ENCODE peak calls at places on chromosomes 4 and X, in nine cellular contexts. V is NCI-H2081; R is left lung; A is activated CD8-positive, alpha-beta memory T cell treated with anti-CD3 and anti-CD28 coated beads for 48 hours; U is caudate nucleus; G is neuronal stem cell; Z is fibroblast of pulmonary artery; M is brain microvascular endothelial cell; L is stimulated activated CD4-positive, alpha-beta T cell treated with anti-CD3 and anti-CD28 coated beads, Interleukin-15, amount 100 ng/mL, for 1 hour. X is an unnamed sample.

GRCh38 chr4:13678186-13678924 is 50.8 kb upstream of the BOD1L1 start:
- DNase-seq in L (no peak), Z (no peak), U (no peak), A (no peak), G (no peak), M (peak), R (no peak), V (peak), X (no peak)

GRCh38 chr4:825063-825968 is 613 bp downstream of the CPLX1 start:
- DNase-seq in Z (peak), M (no peak), V (peak), A (no peak), R (peak), G (peak), U (no peak), L (no peak), X (peak)

GRCh38 chrX:140762061-140762460 is 52.5 kb downstream of the LINC00632 start:
- DNase-seq in U (no peak), L (no peak), M (peak), Z (peak), G (peak), A (no peak), R (no peak), V (peak), X (peak)

GRCh38 chrX:19625612-19626011 is 110.3 kb upstream of the MAP3K15 start:
- DNase-seq in U (no peak), R (no peak), A (no peak), G (no peak), L (peak), V (no peak), M (no peak), Z (no peak), X (peak)

GRCh38 chrX:153951683-153952372 is 7.4 kb upstream of the RENBP start:
- DNase-seq in G (no peak), R (no peak), L (no peak), V (no peak), A (no peak), Z (no peak), U (no peak), M (no peak), X (no peak)

GRCh38 chrX:49291615-49292337 is 11.7 kb upstream of the GAGE10 start:
- DNase-seq in M (peak), Z (peak), L (peak), G (peak), V (peak), U (no peak), A (peak), R (peak), X (no peak)

GRCh38 chr4:1871471-1872021 is 353 bp downstream of the NSD2 start:
- DNase-seq in U (no peak), V (no peak), R (peak), L (no peak), M (no peak), G (peak), Z (no peak), A (no peak), X (no peak)

GRCh38 chr4:54233697-54234496 is 4.8 kb downstream of the PDGFRA start:
- DNase-seq in V (peak), R (peak), A (no peak), G (peak), Z (peak), L (peak), U (peak), M (peak), X (peak)

GRCh38 chrX:107718156-107718621 is 57.4 kb downstream of the TSC22D3 start:
- DNase-seq in M (peak), A (no peak), L (peak), G (peak), R (no peak), Z (peak), U (peak), V (peak), X (peak)

GRCh38 chr4:56244681-56245080 is 142.6 kb downstream of the AASDH start:
- DNase-seq in G (no peak), Z (no peak), V (no peak), A (no peak), R (no peak), L (no peak), U (no peak), M (no peak), X (no peak)

GRCh38 chrX:72019487-72019886 is 108.8 kb downstream of the NHSL2 start:
- DNase-seq in L (no peak), M (no peak), A (no peak), G (no peak), R (no peak), Z (no peak), V (no peak), U (no peak), X (no peak)

GRCh38 chr4:91127891-91128290 is 1000.7 kb downstream of the CCSER1 start:
- DNase-seq in L (no peak), U (no peak), G (no peak), R (no peak), M (no peak), Z (no peak), V (no peak), A (no peak), X (peak)

GRCh38 chr4:4518747-4519146 is 23.1 kb downstream of the STX18 start:
- DNase-seq in A (no peak), M (no peak), L (no peak), Z (no peak), U (no peak), R (no peak), G (no peak), V (no peak), X (no peak)

GRCh38 chr4:140673729-140674128 is 82.5 kb downstream of the TBC1D9 start:
- DNase-seq in Z (no peak), R (no peak), G (no peak), U (no peak), M (no peak), A (no peak), V (no peak), L (no peak), X (no peak)

GRCh38 chr4:176548571-176548970 is 228.8 kb downstream of the SPCS3 start:
- DNase-seq in M (peak), Z (no peak), A (no peak), V (no peak), G (no peak), R (no peak), L (no peak), U (no peak), X (peak)

GRCh38 chr4:165385124-165385523 is 6.3 kb downstream of the CPE start:
- DNase-seq in V (no peak), G (no peak), A (no peak), Z (no peak), L (no peak), U (no peak), R (no peak), M (no peak), X (no peak)

GRCh38 chr4:10403633-10404445 is 53.4 kb downstream of the ZNF518B start:
- DNase-seq in U (no peak), M (peak), V (peak), R (no peak), G (peak), A (no peak), L (no peak), Z (peak), X (no peak)

GRCh38 chrX:16788477-16788876 is 2.2 kb downstream of the TXLNG start:
- DNase-seq in G (no peak), L (no peak), U (no peak), Z (peak), A (no peak), M (no peak), V (no peak), R (no peak), X (no peak)

GRCh38 chr4:47668810-47669408 is 169.0 kb downstream of the CORIN start:
- DNase-seq in U (no peak), L (no peak), G (peak), V (peak), M (peak), Z (peak), R (no peak), A (no peak), X (peak)

GRCh38 chr4:172680701-172681100 is 487.9 kb upstream of the GALNT7 start:
- DNase-seq in A (no peak), G (no peak), Z (no peak), L (no peak), R (no peak), U (no peak), M (no peak), V (no peak), X (no peak)

GRCh38 chr4:91448668-91449330 is 855.0 kb upstream of the GRID2 start:
- DNase-seq in A (no peak), G (no peak), Z (peak), L (no peak), U (no peak), V (no peak), M (no peak), R (no peak), X (peak)

GRCh38 chr4:140090215-140090731 is 63.7 kb downstream of the MAML3 start:
- DNase-seq in A (no peak), V (no peak), U (no peak), L (no peak), G (no peak), Z (peak), M (peak), R (no peak), X (peak)

GRCh38 chr4:74158561-74159396 is 861 bp downstream of the MTHFD2L start:
- DNase-seq in R (no peak), U (no peak), M (no peak), A (no peak), G (no peak), L (no peak), V (peak), Z (peak), X (no peak)

GRCh38 chr4:137156054-137156453 is 376.2 kb downstream of the PCDH18 start:
- DNase-seq in U (no peak), A (no peak), R (no peak), M (peak), G (no peak), Z (peak), V (no peak), L (no peak), X (peak)